ENCODE peak calls at places on chromosomes 2 and 18, in four cellular contexts. Z is neural progenitor cell; N is CD8-positive, alpha-beta T cell; C is nephron progenitor cell. S is an unnamed sample.

GRCh38 chr18:39188278-39188677 is 1622.7 kb upstream of the CELF4 start:
- DNase-seq in C (no peak), Z (no peak), N (no peak), S (no peak)

GRCh38 chr2:88265352-88265960 is 95.3 kb downstream of the THNSL2 start:
- DNase-seq in C (no peak), Z (no peak), N (no peak), S (no peak)

GRCh38 chr2:207871506-207871905 is 101.8 kb upstream of the FZD5 start:
- DNase-seq in N (no peak), Z (no peak), C (no peak), S (no peak)

GRCh38 chr18:77102246-77103040 is 30.1 kb downstream of the MBP start:
- DNase-seq in N (no peak), C (no peak), Z (no peak), S (no peak)

GRCh38 chr2:118386636-118387302 is 298.5 kb downstream of the INSIG2 start:
- DNase-seq in Z (no peak), C (no peak), N (no peak), S (no peak)

GRCh38 chr18:49849331-49850217 is 36.2 kb upstream of the ACAA2 start:
- DNase-seq in N (no peak), Z (peak), C (peak), S (no peak)

GRCh38 chr18:25279133-25279532 is 72.8 kb downstream of the ZNF521 start:
- DNase-seq in N (no peak), C (no peak), Z (no peak), S (no peak)

GRCh38 chr18:78041218-78041617 is 791.6 kb downstream of the GALR1 start:
- DNase-seq in N (no peak), Z (no peak), C (no peak), S (no peak)

GRCh38 chr2:19757586-19757985 is 144.2 kb downstream of the TTC32 start:
- DNase-seq in Z (no peak), N (no peak), C (no peak), S (no peak)

GRCh38 chr2:96817882-96818281 is 1.8 kb downstream of the CNNM3 start:
- DNase-seq in Z (no peak), C (no peak), N (no peak), S (no peak)

GRCh38 chr2:150296795-150297546 is 190.5 kb downstream of the RND3 start:
- DNase-seq in N (no peak), C (no peak), Z (no peak), S (no peak)

GRCh38 chr2:106885326-106885725 is 641 bp downstream of the ST6GAL2 start:
- DNase-seq in N (no peak), Z (peak), C (no peak), S (no peak)

GRCh38 chr18:63293930-63294329 is 25.6 kb downstream of the BCL2 start:
- DNase-seq in Z (no peak), N (no peak), C (no peak), S (no peak)

GRCh38 chr2:131034122-131035051 is 58.9 kb downstream of the FAM168B start:
- DNase-seq in Z (peak), N (no peak), C (peak), S (no peak)

GRCh38 chr18:49731860-49732311 is 81.4 kb downstream of the ACAA2 start:
- DNase-seq in N (no peak), Z (no peak), C (no peak), S (no peak)

GRCh38 chr2:199147216-199147615 is 310.5 kb downstream of the SATB2 start:
- DNase-seq in N (no peak), Z (no peak), C (no peak), S (no peak)

GRCh38 chr2:148989882-148990493 is 48.5 kb upstream of the LYPD6B start:
- DNase-seq in Z (peak), N (no peak), C (peak), S (no peak)

GRCh38 chr2:54455584-54456525 is at the start of gene SPTBN1:
- DNase-seq in N (no peak), Z (peak), C (peak), S (peak)

GRCh38 chr2:160194351-160194750 is 5.7 kb downstream of the ITGB6 start:
- DNase-seq in Z (no peak), C (no peak), N (no peak), S (no peak)

GRCh38 chr2:150802648-150803047 is 315.2 kb upstream of the RND3 start:
- DNase-seq in Z (no peak), N (no peak), C (no peak), S (no peak)

GRCh38 chr2:195613922-195614321 is 43.1 kb upstream of the SLC39A10 start:
- DNase-seq in C (no peak), N (no peak), Z (no peak), S (no peak)

GRCh38 chr2:37898448-37898847 is 26.6 kb upstream of the RMDN2 start:
- DNase-seq in C (no peak), N (no peak), Z (no peak), S (no peak)

GRCh38 chr18:70907673-70908072 is 618.8 kb downstream of the SOCS6 start:
- DNase-seq in N (no peak), C (no peak), Z (peak), S (no peak)

GRCh38 chr18:48902856-48903601 is 47.7 kb downstream of the SMAD7 start:
- DNase-seq in C (no peak), Z (no peak), N (no peak), S (peak)

GRCh38 chr2:1795842-1796580 is 51.7 kb upstream of the PXDN start:
- DNase-seq in Z (no peak), C (no peak), N (no peak), S (no peak)

GRCh38 chr2:234952270-234953115 is 676 bp downstream of the SH3BP4 start:
- DNase-seq in C (peak), Z (peak), N (no peak), S (no peak)

GRCh38 chr18:75227535-75227934 is 16.9 kb downstream of the TSHZ1 start:
- DNase-seq in C (no peak), N (no peak), Z (no peak), S (no peak)

GRCh38 chr2:209577376-209578357 is 153.8 kb downstream of the MAP2 start:
- DNase-seq in C (no peak), N (no peak), Z (peak), S (no peak)

GRCh38 chr2:131104487-131105155 is 515 bp upstream of the PLEKHB2 start:
- DNase-seq in C (no peak), Z (no peak), N (no peak), S (peak)

GRCh38 chr2:189060096-189060642 is 86.0 kb downstream of the COL3A1 start:
- DNase-seq in N (no peak), C (no peak), Z (no peak), S (no peak)

GRCh38 chr2:203732953-203733510 is 26.6 kb downstream of the CD28 start:
- DNase-seq in C (no peak), N (no peak), Z (no peak), S (no peak)

GRCh38 chr2:211055438-211055837 is 499.0 kb downstream of the CPS1 start:
- DNase-seq in C (peak), N (no peak), Z (peak), S (no peak)

GRCh38 chr18:10783941-10784340 is 258.1 kb downstream of the NAPG start:
- DNase-seq in Z (no peak), N (no peak), C (no peak), S (no peak)

GRCh38 chr18:58682429-58683069 is 11.3 kb downstream of the MALT1 start:
- DNase-seq in C (no peak), Z (no peak), N (no peak), S (no peak)

GRCh38 chr18:48326901-48327675 is 82.1 kb downstream of the ZBTB7C start:
- DNase-seq in C (no peak), Z (no peak), N (no peak), S (no peak)

GRCh38 chr2:96939415-96939814 is 47.0 kb downstream of the FAM178B start:
- DNase-seq in C (no peak), Z (no peak), N (no peak), S (no peak)

DNA sequence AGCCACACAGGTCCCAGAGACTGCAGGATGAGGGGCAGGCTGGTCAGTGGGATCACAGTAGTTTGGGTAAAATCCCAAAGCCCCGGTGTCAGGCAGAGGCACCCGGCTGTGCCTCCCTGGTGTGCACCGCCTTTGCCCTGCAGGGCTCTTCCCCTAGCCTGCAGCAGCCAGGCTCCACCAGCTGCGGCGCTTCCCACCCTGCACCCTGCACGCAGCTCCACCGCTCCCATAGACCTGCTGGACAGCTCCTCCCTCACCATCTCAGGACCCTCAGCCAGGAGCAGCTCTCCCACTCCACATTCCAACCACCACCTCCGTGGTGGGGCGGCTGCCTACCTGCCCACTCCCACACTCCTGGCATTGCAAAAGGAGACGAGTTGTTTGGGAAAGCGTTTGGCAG is 287.3 kb upstream of the HDAC4 start:
- DNase-seq in Z (no peak), N (peak), C (peak), S (peak)
- TF ChIP-seq CTCF in Z (no peak), N (no peak), C (no peak), S (no peak)

GRCh38 chr2:162050513-162050961 is 23.5 kb downstream of the DPP4 start:
- DNase-seq in N (no peak), Z (no peak), C (no peak), S (no peak)
- TF ChIP-seq CTCF in N (no peak), Z (no peak), C (no peak), S (no peak)

DNA sequence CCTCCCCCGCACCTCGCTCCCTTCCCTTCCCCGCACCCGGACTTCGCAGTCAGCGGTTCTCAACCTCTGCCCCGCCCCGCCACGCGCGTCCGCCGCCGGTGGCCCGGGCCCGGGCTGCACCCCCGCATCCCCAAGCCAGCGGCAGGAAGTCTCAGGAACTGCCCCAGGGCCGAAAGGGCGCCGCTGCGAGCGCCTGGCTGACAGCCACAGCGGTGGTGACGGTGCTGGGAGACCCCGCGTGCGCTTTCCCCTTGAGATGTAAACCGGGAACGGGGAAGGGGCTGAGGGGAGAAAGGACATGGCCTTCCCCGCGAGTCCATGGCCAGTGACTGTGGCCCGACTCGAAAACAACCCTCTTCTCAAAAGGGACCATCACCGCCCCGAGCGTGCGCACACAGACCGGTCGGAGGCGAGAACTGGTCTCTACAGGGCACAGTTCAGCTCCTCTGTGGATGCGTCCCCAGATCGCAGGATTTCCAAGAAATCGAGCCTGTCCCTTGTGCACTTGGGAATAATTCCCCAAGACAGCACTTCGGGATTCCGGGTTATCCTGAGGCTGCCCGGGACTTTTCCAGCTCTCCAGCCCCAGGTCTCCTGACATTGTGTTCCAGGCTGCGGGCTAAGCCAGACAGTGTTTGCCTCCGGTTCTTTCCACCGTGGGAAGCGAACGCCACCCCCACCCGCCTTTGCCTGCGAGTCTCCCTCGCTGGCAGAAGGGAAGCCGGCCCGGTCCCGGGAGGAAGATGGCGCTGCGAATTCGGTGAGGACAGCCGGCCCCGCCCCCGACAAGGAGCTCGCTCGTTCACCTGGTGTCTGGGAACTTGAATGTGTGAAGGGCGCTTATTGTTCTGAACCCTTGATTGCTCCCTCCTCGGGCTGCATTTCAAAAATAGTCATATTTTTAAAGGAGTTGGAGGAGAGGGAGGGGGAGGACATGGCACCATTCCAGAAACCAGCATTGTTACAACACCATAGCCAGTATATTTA is 2.7 kb downstream of the LRATD1 start:
- DNase-seq in N (no peak), Z (peak), C (peak), S (peak)
- TF ChIP-seq CTCF in N (no peak), Z (peak), C (no peak), S (no peak)

GRCh38 chr2:74533464-74533863 is 3.7 kb downstream of the HTRA2 start:
- DNase-seq in N (no peak), C (no peak), Z (no peak), S (no peak)

GRCh38 chr2:74534411-74534810 is 4.7 kb downstream of the HTRA2 start:
- DNase-seq in Z (no peak), C (no peak), N (no peak), S (no peak)

GRCh38 chr2:74530239-74531161 is 767 bp downstream of the HTRA2 start:
- DNase-seq in Z (peak), N (no peak), C (peak), S (no peak)

GRCh38 chr2:74531666-74532065 is 1.9 kb downstream of the HTRA2 start:
- DNase-seq in Z (no peak), N (no peak), C (no peak), S (no peak)

GRCh38 chr2:74532222-74532621 is 2.5 kb downstream of the HTRA2 start:
- DNase-seq in N (no peak), Z (no peak), C (no peak), S (no peak)
- TF ChIP-seq CTCF in N (peak), Z (no peak), C (no peak), S (no peak)

DNA sequence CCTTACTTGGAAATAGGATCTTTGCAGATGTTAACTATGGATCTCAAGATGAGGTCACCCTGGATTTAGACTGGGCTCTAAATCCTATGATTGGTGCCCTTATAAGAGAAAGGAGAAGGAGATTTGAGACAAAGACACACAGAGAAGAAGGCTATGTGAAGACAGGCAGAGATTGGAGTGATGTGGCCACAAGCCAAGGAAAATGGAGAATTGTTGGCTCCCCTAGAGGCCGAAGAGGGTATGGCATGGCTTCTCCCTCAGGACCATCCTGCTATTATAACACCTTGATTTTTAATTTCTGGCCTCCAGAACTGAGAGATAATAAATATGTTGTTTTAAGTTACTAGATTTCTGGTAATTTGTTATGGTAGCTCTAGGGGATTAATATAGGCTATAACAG is 7.6 kb downstream of the CYBRD1 start:
- DNase-seq in C (no peak), Z (no peak), N (no peak), S (no peak)
- TF ChIP-seq CTCF in C (peak), Z (peak), N (peak), S (peak)

GRCh38 chr2:5290911-5291546 is 401.2 kb upstream of the SOX11 start:
- DNase-seq in N (no peak), Z (no peak), C (no peak), S (no peak)
- TF ChIP-seq CTCF in N (no peak), Z (peak), C (no peak), S (no peak)

GRCh38 chr2:9807555-9808305 is 35.5 kb upstream of the TAF1B start:
- DNase-seq in Z (no peak), C (no peak), N (no peak), S (no peak)

GRCh38 chr2:9806656-9807055 is 36.6 kb upstream of the TAF1B start:
- DNase-seq in Z (no peak), N (no peak), C (no peak), S (no peak)

GRCh38 chr2:9805435-9806297 is 37.6 kb upstream of the TAF1B start:
- DNase-seq in Z (no peak), C (no peak), N (no peak), S (peak)

GRCh38 chr2:9807056-9807455 is 36.2 kb upstream of the TAF1B start:
- DNase-seq in N (no peak), C (no peak), Z (no peak), S (no peak)

DNA sequence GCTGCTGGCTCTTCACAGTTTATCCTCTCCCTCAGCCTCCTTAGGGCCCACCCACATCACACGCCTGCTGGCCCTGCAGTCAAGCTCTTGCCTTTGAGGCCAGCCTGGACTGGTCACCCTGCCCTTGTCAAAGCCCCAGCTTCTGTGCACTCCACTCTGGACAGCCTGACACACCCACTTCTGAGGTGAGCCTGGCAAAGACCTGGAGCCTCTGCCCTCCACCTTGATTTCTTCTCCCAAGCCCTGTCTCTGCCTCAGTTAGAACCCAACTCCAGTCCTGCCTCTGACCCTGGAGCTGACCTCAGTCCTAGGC is 37.0 kb upstream of the TAF1B start:
- DNase-seq in Z (no peak), N (no peak), C (no peak), S (no peak)
- TF ChIP-seq CTCF in Z (no peak), N (no peak), C (no peak), S (no peak)

S was measured in coronary artery.